ENCODE peak calls at places on chromosomes 12 and 14, in four cellular contexts. One of them, this sample, is unnamed.

GRCh38 chr14:37172024-37172869 is at the start of gene SLC25A21:
- DNase-seq in tibial nerve: peak
- DNase-seq in uterus: peak
- DNase-seq in stimulated activated CD4-positive, alpha-beta T cell treated with anti-CD3 and anti-CD28 coated beads, Interleukin-15, amount 100 ng/mL, for 24 hours: peak
- DNase-seq in this sample: peak

GRCh38 chr12:118357327-118358007 is 15.2 kb downstream of the TAOK3 start:
- DNase-seq in tibial nerve: peak
- DNase-seq in uterus: no peak
- DNase-seq in stimulated activated CD4-positive, alpha-beta T cell treated with anti-CD3 and anti-CD28 coated beads, Interleukin-15, amount 100 ng/mL, for 24 hours: peak
- DNase-seq in this sample: no peak

GRCh38 chr12:116244001-116244400 is 33.5 kb downstream of the MED13L start:
- DNase-seq in tibial nerve: no peak
- DNase-seq in uterus: no peak
- DNase-seq in stimulated activated CD4-positive, alpha-beta T cell treated with anti-CD3 and anti-CD28 coated beads, Interleukin-15, amount 100 ng/mL, for 24 hours: peak
- DNase-seq in this sample: no peak

GRCh38 chr14:54807428-54807827 is 95.2 kb downstream of the GCH1 start:
- DNase-seq in tibial nerve: no peak
- DNase-seq in uterus: no peak
- DNase-seq in stimulated activated CD4-positive, alpha-beta T cell treated with anti-CD3 and anti-CD28 coated beads, Interleukin-15, amount 100 ng/mL, for 24 hours: no peak
- DNase-seq in this sample: no peak

GRCh38 chr12:91542048-91542447 is 359.4 kb upstream of the DCN start:
- DNase-seq in tibial nerve: no peak
- DNase-seq in uterus: no peak
- DNase-seq in stimulated activated CD4-positive, alpha-beta T cell treated with anti-CD3 and anti-CD28 coated beads, Interleukin-15, amount 100 ng/mL, for 24 hours: no peak
- DNase-seq in this sample: no peak

GRCh38 chr12:21456291-21456780 is 18.9 kb downstream of the PYROXD1 start:
- DNase-seq in tibial nerve: no peak
- DNase-seq in uterus: no peak
- DNase-seq in stimulated activated CD4-positive, alpha-beta T cell treated with anti-CD3 and anti-CD28 coated beads, Interleukin-15, amount 100 ng/mL, for 24 hours: peak
- DNase-seq in this sample: no peak

GRCh38 chr12:5452569-5452968 is 20.7 kb downstream of the NTF3 start:
- DNase-seq in tibial nerve: no peak
- DNase-seq in uterus: no peak
- DNase-seq in stimulated activated CD4-positive, alpha-beta T cell treated with anti-CD3 and anti-CD28 coated beads, Interleukin-15, amount 100 ng/mL, for 24 hours: no peak
- DNase-seq in this sample: no peak

GRCh38 chr12:96198970-96199369 is 4.8 kb downstream of the ELK3 start:
- DNase-seq in tibial nerve: no peak
- DNase-seq in uterus: no peak
- DNase-seq in stimulated activated CD4-positive, alpha-beta T cell treated with anti-CD3 and anti-CD28 coated beads, Interleukin-15, amount 100 ng/mL, for 24 hours: no peak
- DNase-seq in this sample: no peak

GRCh38 chr12:93032748-93033147 is 103.7 kb upstream of the EEA1 start:
- DNase-seq in tibial nerve: no peak
- DNase-seq in uterus: no peak
- DNase-seq in stimulated activated CD4-positive, alpha-beta T cell treated with anti-CD3 and anti-CD28 coated beads, Interleukin-15, amount 100 ng/mL, for 24 hours: no peak
- DNase-seq in this sample: no peak

GRCh38 chr12:108237272-108237671 is 101.8 kb downstream of the CMKLR1 start:
- DNase-seq in tibial nerve: no peak
- DNase-seq in uterus: no peak
- DNase-seq in stimulated activated CD4-positive, alpha-beta T cell treated with anti-CD3 and anti-CD28 coated beads, Interleukin-15, amount 100 ng/mL, for 24 hours: no peak
- DNase-seq in this sample: no peak

GRCh38 chr12:2268478-2269286 is 215.9 kb downstream of the CACNA1C start:
- DNase-seq in tibial nerve: no peak
- DNase-seq in uterus: no peak
- DNase-seq in stimulated activated CD4-positive, alpha-beta T cell treated with anti-CD3 and anti-CD28 coated beads, Interleukin-15, amount 100 ng/mL, for 24 hours: no peak
- DNase-seq in this sample: no peak

GRCh38 chr14:25150934-25151790 is 101.2 kb upstream of the STXBP6 start:
- DNase-seq in tibial nerve: no peak
- DNase-seq in uterus: no peak
- DNase-seq in stimulated activated CD4-positive, alpha-beta T cell treated with anti-CD3 and anti-CD28 coated beads, Interleukin-15, amount 100 ng/mL, for 24 hours: no peak
- DNase-seq in this sample: no peak

GRCh38 chr12:103310871-103311270 is 184.9 kb downstream of the C12orf42 start:
- DNase-seq in tibial nerve: no peak
- DNase-seq in uterus: no peak
- DNase-seq in stimulated activated CD4-positive, alpha-beta T cell treated with anti-CD3 and anti-CD28 coated beads, Interleukin-15, amount 100 ng/mL, for 24 hours: no peak
- DNase-seq in this sample: no peak

GRCh38 chr12:553216-554000 is 93.7 kb downstream of the B4GALNT3 start:
- DNase-seq in tibial nerve: no peak
- DNase-seq in uterus: no peak
- DNase-seq in stimulated activated CD4-positive, alpha-beta T cell treated with anti-CD3 and anti-CD28 coated beads, Interleukin-15, amount 100 ng/mL, for 24 hours: no peak
- DNase-seq in this sample: no peak

GRCh38 chr12:58359084-58359483 is 417.7 kb downstream of the ATP23 start:
- DNase-seq in tibial nerve: no peak
- DNase-seq in uterus: peak
- DNase-seq in stimulated activated CD4-positive, alpha-beta T cell treated with anti-CD3 and anti-CD28 coated beads, Interleukin-15, amount 100 ng/mL, for 24 hours: no peak
- DNase-seq in this sample: no peak

GRCh38 chr12:24427776-24428175 is 478.3 kb upstream of the SOX5 start:
- DNase-seq in tibial nerve: no peak
- DNase-seq in uterus: no peak
- DNase-seq in stimulated activated CD4-positive, alpha-beta T cell treated with anti-CD3 and anti-CD28 coated beads, Interleukin-15, amount 100 ng/mL, for 24 hours: no peak
- DNase-seq in this sample: no peak

GRCh38 chr14:79605863-79606262 is 605.4 kb downstream of the DIO2 start:
- DNase-seq in tibial nerve: no peak
- DNase-seq in uterus: no peak
- DNase-seq in stimulated activated CD4-positive, alpha-beta T cell treated with anti-CD3 and anti-CD28 coated beads, Interleukin-15, amount 100 ng/mL, for 24 hours: no peak
- DNase-seq in this sample: no peak

GRCh38 chr12:104877107-104877705 is 80.9 kb downstream of the SLC41A2 start:
- DNase-seq in tibial nerve: peak
- DNase-seq in uterus: peak
- DNase-seq in stimulated activated CD4-positive, alpha-beta T cell treated with anti-CD3 and anti-CD28 coated beads, Interleukin-15, amount 100 ng/mL, for 24 hours: peak
- DNase-seq in this sample: no peak

GRCh38 chr14:58141893-58142292 is 10.1 kb downstream of the ARMH4 start:
- DNase-seq in tibial nerve: no peak
- DNase-seq in uterus: no peak
- DNase-seq in stimulated activated CD4-positive, alpha-beta T cell treated with anti-CD3 and anti-CD28 coated beads, Interleukin-15, amount 100 ng/mL, for 24 hours: no peak
- DNase-seq in this sample: no peak

GRCh38 chr14:100911665-100912316 is 8.3 kb upstream of the RTL1 start:
- DNase-seq in tibial nerve: no peak
- DNase-seq in uterus: no peak
- DNase-seq in stimulated activated CD4-positive, alpha-beta T cell treated with anti-CD3 and anti-CD28 coated beads, Interleukin-15, amount 100 ng/mL, for 24 hours: no peak
- DNase-seq in this sample: no peak

GRCh38 chr12:14618990-14619389 is 51.3 kb upstream of the PLBD1 start:
- DNase-seq in tibial nerve: peak
- DNase-seq in uterus: no peak
- DNase-seq in stimulated activated CD4-positive, alpha-beta T cell treated with anti-CD3 and anti-CD28 coated beads, Interleukin-15, amount 100 ng/mL, for 24 hours: no peak
- DNase-seq in this sample: no peak

GRCh38 chr12:93972411-93973208 is 175.8 kb upstream of the PLXNC1 start:
- DNase-seq in tibial nerve: no peak
- DNase-seq in uterus: no peak
- DNase-seq in stimulated activated CD4-positive, alpha-beta T cell treated with anti-CD3 and anti-CD28 coated beads, Interleukin-15, amount 100 ng/mL, for 24 hours: no peak
- DNase-seq in this sample: no peak

GRCh38 chr12:50240096-50240791 is 43.1 kb downstream of the LIMA1 start:
- DNase-seq in tibial nerve: no peak
- DNase-seq in uterus: no peak
- DNase-seq in stimulated activated CD4-positive, alpha-beta T cell treated with anti-CD3 and anti-CD28 coated beads, Interleukin-15, amount 100 ng/mL, for 24 hours: no peak
- DNase-seq in this sample: no peak

GRCh38 chr12:31118831-31119530 is 45.3 kb downstream of the DDX11 start:
- DNase-seq in tibial nerve: no peak
- DNase-seq in uterus: peak
- DNase-seq in stimulated activated CD4-positive, alpha-beta T cell treated with anti-CD3 and anti-CD28 coated beads, Interleukin-15, amount 100 ng/mL, for 24 hours: peak
- DNase-seq in this sample: peak

GRCh38 chr14:67704484-67705089 is 2.9 kb downstream of the RDH12 start:
- DNase-seq in tibial nerve: peak
- DNase-seq in uterus: no peak
- DNase-seq in stimulated activated CD4-positive, alpha-beta T cell treated with anti-CD3 and anti-CD28 coated beads, Interleukin-15, amount 100 ng/mL, for 24 hours: no peak
- DNase-seq in this sample: no peak

GRCh38 chr12:51974646-51975045 is 23.1 kb downstream of the ACVR1B start:
- DNase-seq in tibial nerve: no peak
- DNase-seq in uterus: no peak
- DNase-seq in stimulated activated CD4-positive, alpha-beta T cell treated with anti-CD3 and anti-CD28 coated beads, Interleukin-15, amount 100 ng/mL, for 24 hours: peak
- DNase-seq in this sample: no peak

GRCh38 chr12:132559652-132560420 is 50.5 kb downstream of the LRCOL1 start:
- DNase-seq in tibial nerve: no peak
- DNase-seq in uterus: peak
- DNase-seq in stimulated activated CD4-positive, alpha-beta T cell treated with anti-CD3 and anti-CD28 coated beads, Interleukin-15, amount 100 ng/mL, for 24 hours: peak
- DNase-seq in this sample: peak

GRCh38 chr12:69442894-69443293 is 27.3 kb upstream of the FRS2 start:
- DNase-seq in tibial nerve: no peak
- DNase-seq in uterus: no peak
- DNase-seq in stimulated activated CD4-positive, alpha-beta T cell treated with anti-CD3 and anti-CD28 coated beads, Interleukin-15, amount 100 ng/mL, for 24 hours: no peak
- DNase-seq in this sample: no peak

GRCh38 chr12:61011767-61012423 is 1248.3 kb upstream of the USP15 start:
- DNase-seq in tibial nerve: no peak
- DNase-seq in uterus: no peak
- DNase-seq in stimulated activated CD4-positive, alpha-beta T cell treated with anti-CD3 and anti-CD28 coated beads, Interleukin-15, amount 100 ng/mL, for 24 hours: no peak
- DNase-seq in this sample: no peak

GRCh38 chr14:101496779-101497420 is 64.4 kb upstream of the DIO3 start:
- DNase-seq in tibial nerve: no peak
- DNase-seq in uterus: peak
- DNase-seq in stimulated activated CD4-positive, alpha-beta T cell treated with anti-CD3 and anti-CD28 coated beads, Interleukin-15, amount 100 ng/mL, for 24 hours: no peak
- DNase-seq in this sample: peak

GRCh38 chr14:65277027-65277426 is 135.5 kb upstream of the FUT8 start:
- DNase-seq in tibial nerve: no peak
- DNase-seq in uterus: no peak
- DNase-seq in stimulated activated CD4-positive, alpha-beta T cell treated with anti-CD3 and anti-CD28 coated beads, Interleukin-15, amount 100 ng/mL, for 24 hours: no peak
- DNase-seq in this sample: no peak

GRCh38 chr12:47087088-47087688 is 7.4 kb upstream of the AMIGO2 start:
- DNase-seq in tibial nerve: no peak
- DNase-seq in uterus: no peak
- DNase-seq in stimulated activated CD4-positive, alpha-beta T cell treated with anti-CD3 and anti-CD28 coated beads, Interleukin-15, amount 100 ng/mL, for 24 hours: no peak
- DNase-seq in this sample: no peak

GRCh38 chr14:84750763-84751554 is 779.0 kb upstream of the FLRT2 start:
- DNase-seq in tibial nerve: no peak
- DNase-seq in uterus: no peak
- DNase-seq in stimulated activated CD4-positive, alpha-beta T cell treated with anti-CD3 and anti-CD28 coated beads, Interleukin-15, amount 100 ng/mL, for 24 hours: no peak
- DNase-seq in this sample: no peak

GRCh38 chr14:64612021-64612380 is 62.2 kb downstream of the PPP1R36 start:
- DNase-seq in tibial nerve: no peak
- DNase-seq in uterus: no peak
- DNase-seq in stimulated activated CD4-positive, alpha-beta T cell treated with anti-CD3 and anti-CD28 coated beads, Interleukin-15, amount 100 ng/mL, for 24 hours: no peak
- DNase-seq in this sample: no peak

GRCh38 chr12:5656836-5657235 is 224.9 kb downstream of the NTF3 start:
- DNase-seq in tibial nerve: no peak
- DNase-seq in uterus: no peak
- DNase-seq in stimulated activated CD4-positive, alpha-beta T cell treated with anti-CD3 and anti-CD28 coated beads, Interleukin-15, amount 100 ng/mL, for 24 hours: no peak
- DNase-seq in this sample: no peak

GRCh38 chr12:54419088-54419887 is at the start of gene ITGA5:
- DNase-seq in tibial nerve: peak
- DNase-seq in uterus: peak
- DNase-seq in stimulated activated CD4-positive, alpha-beta T cell treated with anti-CD3 and anti-CD28 coated beads, Interleukin-15, amount 100 ng/mL, for 24 hours: peak
- DNase-seq in this sample: peak

GRCh38 chr12:54125950-54126695 is 62.7 kb downstream of the SMUG1 start:
- DNase-seq in tibial nerve: peak
- DNase-seq in uterus: peak
- DNase-seq in stimulated activated CD4-positive, alpha-beta T cell treated with anti-CD3 and anti-CD28 coated beads, Interleukin-15, amount 100 ng/mL, for 24 hours: no peak
- DNase-seq in this sample: no peak

GRCh38 chr12:26614217-26614616 is 218.8 kb downstream of the ITPR2 start:
- DNase-seq in tibial nerve: no peak
- DNase-seq in uterus: peak
- DNase-seq in stimulated activated CD4-positive, alpha-beta T cell treated with anti-CD3 and anti-CD28 coated beads, Interleukin-15, amount 100 ng/mL, for 24 hours: peak
- DNase-seq in this sample: peak

This sample was measured in left cardiac atrium.